ENCODE peak calls at places on chromosomes 16 and 17, in seven cellular contexts. W is neural progenitor cell, I is SK-N-SH, V is GM23248, X is PC-3, B is hepatocyte, Z is HCT116. F is an unnamed sample.
A peak's percentile ranks its signal among the peaks of the same experiment; 100 is the strongest.

GRCh38 chr17:69434164-69434579 is 19.7 kb downstream of the MAP2K6 start:
- DNase-seq in B (peak; percentile 53), X (peak; percentile 74), I (no peak), Z (no peak), W (no peak), V (no peak), F (no peak)

GRCh38 chr16:71767060-71767900 is 41.4 kb downstream of the AP1G1 start:
- DNase-seq in I (no peak), W (no peak), Z (no peak), X (no peak), B (no peak), V (peak; percentile 31), F (no peak)

GRCh38 chr17:39688475-39688835 is 598 bp upstream of the PGAP3 start:
- DNase-seq in Z (no peak), X (no peak), B (no peak), I (no peak), V (peak; percentile 45), W (no peak), F (no peak)

GRCh38 chr17:28743243-28744103 is at the start of gene TRAF4:
- DNase-seq in W (peak; percentile 96), Z (peak; percentile 79), V (peak; percentile 96), B (peak; percentile 96), X (peak; percentile 80), I (peak; percentile 92), F (peak; percentile 87)

GRCh38 chr16:2299915-2300192 is 31.9 kb upstream of the RNPS1 start:
- DNase-seq in V (no peak), X (no peak), W (no peak), Z (no peak), B (no peak), I (no peak), F (no peak)

GRCh38 chr16:2151188-2152091 is 3.0 kb downstream of the RAB26 start:
- DNase-seq in W (no peak), B (no peak), Z (no peak), X (no peak), V (no peak), I (no peak), F (no peak)

GRCh38 chr16:22736791-22737190 is 77.2 kb upstream of the HS3ST2 start:
- DNase-seq in W (no peak), I (no peak), Z (no peak), B (no peak), X (no peak), V (no peak), F (no peak)

GRCh38 chr16:16917201-16917600 is 538.3 kb downstream of the NPIPA7 start:
- DNase-seq in Z (no peak), W (no peak), I (no peak), V (no peak), B (no peak), X (no peak), F (no peak)

GRCh38 chr17:77465358-77466041 is 324.7 kb downstream of the SEC14L1 start:
- DNase-seq in W (peak; percentile 74), I (no peak), Z (no peak), X (peak; percentile 54), B (peak; percentile 58), V (peak; percentile 79), F (peak; percentile 85)

GRCh38 chr17:65567566-65567965 is 6.1 kb upstream of the AXIN2 start:
- DNase-seq in V (no peak), B (no peak), X (no peak), W (no peak), I (no peak), Z (no peak), F (no peak)

GRCh38 chr16:11078812-11079459 is 134.6 kb downstream of the CLEC16A start:
- DNase-seq in B (peak; percentile 70), Z (no peak), V (peak; percentile 88), I (peak; percentile 50), W (no peak), X (peak; percentile 36), F (no peak)

GRCh38 chr16:51048544-51048943 is 102.5 kb downstream of the SALL1 start:
- DNase-seq in V (peak; percentile 25), B (no peak), Z (no peak), I (no peak), W (no peak), X (no peak), F (no peak)

GRCh38 chr17:58219789-58220183 is 731 bp upstream of the MKS1 start:
- DNase-seq in I (peak; percentile 15), X (peak; percentile 65), V (peak; percentile 57), Z (no peak), W (no peak), B (no peak), F (no peak)

GRCh38 chr16:12754824-12755543 is 48.7 kb downstream of the CPPED1 start:
- DNase-seq in Z (no peak), V (peak; percentile 61), I (no peak), X (no peak), W (no peak), B (no peak), F (no peak)

GRCh38 chr17:27845264-27846041 is 45.1 kb upstream of the NOS2 start:
- DNase-seq in X (no peak), W (no peak), I (no peak), Z (no peak), B (peak; percentile 46), V (no peak), F (no peak)

GRCh38 chr17:42177684-42178083 is 3.3 kb downstream of the KCNH4 start:
- DNase-seq in X (no peak), V (no peak), W (no peak), I (no peak), B (no peak), Z (no peak), F (no peak)

GRCh38 chr17:61736438-61736837 is 126.9 kb downstream of the BRIP1 start:
- DNase-seq in V (no peak), Z (no peak), B (no peak), X (no peak), W (no peak), I (no peak), F (no peak)

GRCh38 chr17:81929253-81930141 is 2.0 kb upstream of the MAFG start:
- DNase-seq in V (no peak), Z (no peak), X (no peak), W (no peak), I (no peak), B (no peak), F (no peak)

GRCh38 chr17:27494192-27495091 is 38.2 kb downstream of the KSR1 start:
- DNase-seq in I (no peak), B (peak; percentile 87), X (peak; percentile 62), V (peak; percentile 83), Z (peak; percentile 51), W (peak; percentile 69), F (no peak)

DNA sequence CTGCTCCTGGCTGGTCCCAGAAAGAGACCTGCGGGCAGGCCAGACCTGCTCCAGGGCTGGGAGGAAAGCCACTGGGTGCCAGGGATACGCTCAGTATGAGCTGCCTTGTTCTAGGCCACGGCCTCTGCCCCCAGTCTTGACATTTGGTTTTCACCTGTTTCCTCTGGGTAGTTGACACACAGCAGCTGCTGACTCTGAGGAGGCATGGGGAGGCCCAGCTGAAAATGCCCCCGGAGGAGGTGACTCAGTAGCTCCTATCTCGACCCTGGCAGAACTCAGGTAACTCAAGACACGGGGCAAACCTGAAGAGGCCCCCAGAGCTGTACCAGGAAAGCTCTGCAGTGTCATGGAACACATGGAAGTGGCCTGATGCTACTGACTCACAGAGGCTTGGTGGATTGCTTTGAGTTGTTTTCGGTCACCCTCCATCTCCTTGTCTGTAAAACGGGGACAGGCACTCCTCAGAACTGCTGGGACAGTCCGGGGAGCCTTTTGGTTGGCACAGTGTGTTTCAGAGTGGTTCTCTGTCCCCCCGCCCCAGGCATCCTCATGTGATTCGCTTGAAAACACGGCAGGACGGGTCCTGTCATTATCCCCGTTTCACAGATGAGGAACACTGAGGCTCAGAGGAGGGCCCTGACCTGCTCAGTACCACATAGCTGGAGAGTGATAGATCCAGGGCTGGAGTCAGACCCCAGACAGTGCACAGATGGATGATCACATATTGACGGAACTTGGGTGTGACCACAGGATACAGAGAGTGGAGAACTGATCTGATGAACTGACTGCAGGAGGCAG is 13.7 kb upstream of the ADGRG1 start:
- DNase-seq in I (peak; percentile 34), Z (no peak), X (no peak), W (no peak), V (no peak), B (no peak), F (no peak)
- TF ChIP-seq EZH2phosphoT487 in I (no peak), Z (no peak), X (no peak), W (no peak), V (no peak), B (no peak), F (no peak)

DNA sequence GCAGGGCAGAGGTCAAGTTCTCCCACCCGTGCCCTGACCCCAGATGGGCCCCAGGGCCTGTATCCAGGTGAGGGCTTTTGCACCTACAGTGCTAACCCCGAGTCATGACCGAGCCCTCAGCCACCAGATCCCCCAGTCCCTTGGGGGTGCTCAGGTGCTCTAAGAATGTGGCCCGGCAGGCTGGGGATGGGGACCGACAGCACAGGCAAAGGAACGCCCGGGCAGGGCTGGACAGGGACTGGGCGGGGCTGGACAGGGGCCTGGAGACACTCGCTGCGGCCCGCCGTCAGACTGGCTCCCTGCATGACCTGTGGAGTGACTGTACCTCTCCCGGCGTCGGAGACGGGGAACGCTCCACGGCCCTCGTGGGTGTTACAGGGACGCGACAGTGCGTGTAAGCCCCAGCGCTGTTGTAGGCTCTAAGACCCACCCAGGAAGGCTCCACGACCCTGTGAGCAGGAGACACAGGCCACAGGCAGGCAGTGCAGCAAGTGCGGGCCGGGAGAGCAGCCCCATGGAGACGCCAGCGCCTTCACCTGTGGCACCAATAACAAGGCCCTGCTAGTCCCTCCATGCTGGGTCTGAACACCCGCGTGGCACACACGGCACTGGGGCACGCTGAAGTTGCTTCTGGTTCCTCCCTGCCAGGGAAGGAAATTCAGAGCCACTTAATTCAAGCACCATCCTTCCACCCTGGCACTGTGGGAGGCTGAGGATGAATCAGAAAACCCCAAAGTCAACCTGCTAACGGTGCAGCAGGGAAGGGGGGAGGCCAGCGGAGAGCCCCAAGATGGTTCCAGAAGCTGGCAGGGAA is 38.7 kb downstream of the CBFA2T3 start:
- DNase-seq in B (no peak), V (no peak), I (no peak), Z (no peak), X (no peak), W (no peak), F (no peak)
- H3K27me3 ChIP-seq in B (peaks cover 43% of the 10 kb centered on the region), V (peaks cover 65% of the 10 kb centered on the region), I (peaks cover 86% of the 10 kb centered on the region), Z (no peaks in the 10 kb centered on the region), X (peaks cover 25% of the 10 kb centered on the region), W (peaks cover 66% of the 10 kb centered on the region), F (no peaks in the 10 kb centered on the region)

DNA sequence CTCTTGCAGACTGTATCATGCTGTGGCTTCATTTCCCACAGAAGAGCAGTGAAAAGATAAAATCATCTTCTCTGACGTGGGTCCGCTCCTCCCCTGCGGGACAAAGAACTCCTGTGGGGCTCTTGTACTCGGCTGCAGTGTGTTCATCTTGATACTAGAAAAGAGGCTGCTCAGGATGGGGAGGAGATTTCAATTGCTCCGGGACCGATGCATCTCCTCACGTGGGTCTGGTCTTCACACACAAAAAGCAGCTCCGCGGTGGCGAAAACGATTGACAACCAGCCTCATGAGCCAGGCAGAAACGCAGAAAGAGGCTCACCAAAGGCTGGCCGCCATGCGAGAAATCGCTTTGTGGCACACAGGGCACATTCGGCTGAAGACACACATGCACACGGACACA is 14.4 kb upstream of the KCNJ18 start:
- DNase-seq in I (no peak), V (no peak), B (no peak), W (no peak), X (no peak), Z (no peak), F (no peak)
- H3K9me3 ChIP-seq in I (no peaks in the 10 kb centered on the region), V (no peaks in the 10 kb centered on the region), B (no peaks in the 10 kb centered on the region), W (no peaks in the 10 kb centered on the region), X (peaks cover 4% of the 10 kb centered on the region), Z (no peaks in the 10 kb centered on the region), F (no peaks in the 10 kb centered on the region)

DNA sequence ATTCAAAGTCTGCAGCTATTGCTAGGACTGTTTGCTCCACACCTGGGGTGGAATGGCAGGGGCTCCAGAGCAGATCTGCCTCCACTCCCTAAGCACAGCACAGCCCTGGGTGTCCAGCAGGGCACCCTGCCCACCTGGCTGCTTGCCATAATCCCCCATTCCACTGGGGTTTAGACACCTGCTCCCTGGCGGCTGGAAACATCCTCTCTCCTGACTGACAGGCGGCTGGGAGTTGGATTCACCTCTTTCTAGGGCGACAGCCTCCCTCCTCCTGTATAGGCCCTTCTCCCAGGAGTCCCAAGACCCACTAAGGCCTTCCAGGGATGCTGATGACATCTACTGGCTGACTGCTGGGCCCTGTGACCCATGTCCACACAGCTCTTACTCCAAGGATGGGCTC is 18.0 kb downstream of the HDAC5 start:
- DNase-seq in X (no peak), I (peak; percentile 46), Z (no peak), B (no peak), W (no peak), V (no peak), F (no peak)
- TF ChIP-seq EZH2phosphoT487 in X (no peak), I (no peak), Z (no peak), B (no peak), W (no peak), V (no peak), F (no peak)